ENCODE peak calls at places on chromosomes 16 and 17, in ten cellular contexts. U is germinal center; A is GM13977; S is HTR-8/SVneo; F is activated CD4-positive, alpha-beta T cell treated with anti-CD3 and anti-CD28 coated beads, Interleukin-2, amount 50 U/mL, for 1 hour; Q is lung; J is stimulated activated CD4-positive, alpha-beta T cell treated with anti-CD3 and anti-CD28 coated beads, Interleukin-2, amount 100 ng/mL, for 24 hours; D is amniotic stem cell; B is pancreas; Z is AG08396. O is an unnamed sample.

GRCh38 chr17:40319651-40320550 is 10.9 kb downstream of the RARA start:
- DNase-seq in D (no peak), S (no peak), Q (peak), A (no peak), J (peak), F (peak), U (no peak), Z (no peak), B (no peak), O (no peak)

GRCh38 chr17:82884923-82885322 is 45.1 kb upstream of the ZNF750 start:
- DNase-seq in S (no peak), U (no peak), Q (no peak), J (no peak), B (no peak), A (no peak), F (no peak), Z (no peak), D (no peak), O (no peak)

GRCh38 chr17:78359216-78359935 is 501 bp downstream of the SOCS3 start:
- DNase-seq in A (no peak), Q (no peak), B (peak), S (no peak), J (no peak), F (no peak), Z (peak), D (no peak), U (no peak), O (peak)

GRCh38 chr16:85393674-85394510 is 219.2 kb upstream of the GSE1 start:
- DNase-seq in B (peak), S (no peak), U (peak), J (peak), A (peak), F (peak), D (no peak), Q (peak), Z (peak), O (peak)

GRCh38 chr16:56983211-56983751 is 6.1 kb upstream of the NLRC5 start:
- DNase-seq in S (no peak), Q (no peak), B (peak), A (no peak), U (no peak), Z (no peak), J (no peak), F (no peak), D (no peak), O (no peak)

GRCh38 chr16:10181196-10182162 is 749 bp downstream of the GRIN2A start:
- DNase-seq in A (peak), J (peak), U (peak), D (no peak), B (peak), Q (peak), Z (peak), F (no peak), S (peak), O (peak)

GRCh38 chr16:2769100-2769529 is 8.0 kb downstream of the ELOB start:
- DNase-seq in F (no peak), D (no peak), U (no peak), A (no peak), S (no peak), Q (no peak), J (no peak), B (no peak), Z (no peak), O (no peak)

GRCh38 chr17:17420035-17420434 is 56.8 kb upstream of the MED9 start:
- DNase-seq in F (no peak), J (no peak), B (no peak), U (no peak), D (no peak), A (no peak), S (no peak), Z (no peak), Q (no peak), O (no peak)

GRCh38 chr16:19940195-19940594 is 55.5 kb upstream of the GPRC5B start:
- DNase-seq in B (no peak), A (no peak), J (no peak), Q (no peak), Z (no peak), F (no peak), U (no peak), D (no peak), S (no peak), O (no peak)

GRCh38 chr17:77482375-77483127 is 341.8 kb downstream of the SEC14L1 start:
- DNase-seq in D (no peak), A (no peak), Z (no peak), S (no peak), Q (no peak), U (no peak), F (no peak), B (no peak), J (no peak), O (no peak)

GRCh38 chr16:88442811-88443576 is 10.1 kb upstream of the ZFPM1 start:
- DNase-seq in S (peak), D (peak), F (peak), A (peak), U (peak), J (peak), Q (peak), Z (peak), B (peak), O (peak)

GRCh38 chr17:67194134-67194533 is 50.9 kb downstream of the HELZ start:
- DNase-seq in Z (peak), F (no peak), B (no peak), D (peak), Q (no peak), S (peak), U (no peak), A (no peak), J (no peak), O (peak)

GRCh38 chr16:3101018-3101840 is 2.1 kb upstream of the ZSCAN10 start:
- DNase-seq in F (peak), B (no peak), A (peak), S (peak), U (peak), D (no peak), J (peak), Z (no peak), Q (no peak), O (no peak)

GRCh38 chr16:14128097-14128496 is 57.0 kb downstream of the MRTFB start:
- DNase-seq in D (no peak), Q (no peak), S (no peak), U (no peak), A (no peak), Z (no peak), B (no peak), J (no peak), F (no peak), O (no peak)

GRCh38 chr17:42989726-42990652 is 8.2 kb upstream of the RPL27 start:
- DNase-seq in J (no peak), S (no peak), D (peak), Q (no peak), A (no peak), Z (no peak), U (no peak), F (no peak), B (no peak), O (no peak)

GRCh38 chr16:82960923-82961322 is 334.2 kb downstream of the CDH13 start:
- DNase-seq in S (no peak), F (no peak), A (no peak), U (no peak), Z (no peak), D (no peak), J (no peak), B (no peak), Q (no peak), O (no peak)

GRCh38 chr17:9842057-9842758 is 16.5 kb downstream of the GLP2R start:
- DNase-seq in U (no peak), Z (no peak), Q (no peak), F (no peak), D (no peak), A (no peak), S (no peak), B (peak), J (no peak), O (peak)

GRCh38 chr17:29107933-29108805 is 65.2 kb downstream of the PIPOX start:
- DNase-seq in D (no peak), A (no peak), Q (peak), Z (no peak), J (no peak), B (peak), F (no peak), U (no peak), S (no peak), O (no peak)

GRCh38 chr17:40535924-40536717 is 29.2 kb downstream of the CCR7 start:
- DNase-seq in S (no peak), Q (peak), U (no peak), Z (no peak), D (no peak), J (no peak), F (no peak), A (no peak), B (no peak), O (no peak)

GRCh38 chr17:66492500-66493123 is 190.2 kb downstream of the PRKCA start:
- DNase-seq in Z (no peak), S (no peak), D (no peak), U (no peak), J (no peak), F (no peak), Q (no peak), B (no peak), A (no peak), O (no peak)